ENCODE peak calls at places on chromosomes 6 and 20, in eight cellular contexts. E, I, K, T, R, M, D and J are unnamed samples.

GRCh38 chr6:166959906-166960608 is 3.7 kb upstream of the RNASET2 start:
- DNase-seq in E (no peak), I (no peak), K (no peak), T (no peak), R (no peak), M (no peak), D (no peak), J (no peak)

GRCh38 chr6:84976516-84977420 is 212.4 kb upstream of the TBX18 start:
- DNase-seq in E (no peak), I (no peak), K (no peak), T (peak), R (no peak), M (no peak), D (no peak), J (no peak)

GRCh38 chr20:4444404-4444803 is 277.3 kb upstream of the PRND start:
- DNase-seq in E (no peak), I (no peak), K (no peak), T (peak), R (no peak), M (no peak), D (no peak), J (no peak)

GRCh38 chr6:2044192-2044591 is 201.2 kb downstream of the GMDS start:
- DNase-seq in E (no peak), I (no peak), K (no peak), T (no peak), R (no peak), M (no peak), D (no peak), J (no peak)

GRCh38 chr6:144265061-144265357 is 20.1 kb upstream of the UTRN start:
- DNase-seq in E (no peak), I (no peak), K (no peak), T (peak), R (no peak), M (no peak), D (no peak), J (no peak)

GRCh38 chr6:142030115-142030619 is 102.6 kb upstream of the GJE1 start:
- DNase-seq in E (no peak), I (no peak), K (peak), T (peak), R (no peak), M (no peak), D (no peak), J (no peak)

GRCh38 chr20:23078351-23078993 is 7.7 kb downstream of the CD93 start:
- DNase-seq in E (no peak), I (no peak), K (no peak), T (peak), R (no peak), M (no peak), D (no peak), J (no peak)

GRCh38 chr6:80872194-80872950 is 765.9 kb downstream of the BCKDHB start:
- DNase-seq in E (no peak), I (no peak), K (no peak), T (peak), R (no peak), M (no peak), D (no peak), J (no peak)

GRCh38 chr6:36443951-36444428 is 1.2 kb downstream of the KCTD20 start:
- DNase-seq in E (no peak), I (no peak), K (peak), T (peak), R (peak), M (no peak), D (no peak), J (no peak)

GRCh38 chr6:75602164-75602896 is 650 bp downstream of the SENP6 start:
- DNase-seq in E (peak), I (peak), K (peak), T (peak), R (no peak), M (peak), D (peak), J (peak)

GRCh38 chr6:3383525-3383924 is 73.3 kb downstream of the SLC22A23 start:
- DNase-seq in E (no peak), I (no peak), K (no peak), T (peak), R (no peak), M (no peak), D (peak), J (no peak)

GRCh38 chr20:59790388-59790787 is 143.0 kb downstream of the SYCP2 start:
- DNase-seq in E (no peak), I (no peak), K (no peak), T (no peak), R (no peak), M (no peak), D (no peak), J (no peak)

GRCh38 chr6:136717297-136717990 is 74.8 kb downstream of the MAP3K5 start:
- DNase-seq in E (no peak), I (no peak), K (peak), T (peak), R (no peak), M (no peak), D (no peak), J (no peak)

GRCh38 chr6:5998741-5999687 is 7.7 kb downstream of the NRN1 start:
- DNase-seq in E (no peak), I (no peak), K (no peak), T (no peak), R (no peak), M (no peak), D (no peak), J (no peak)

GRCh38 chr6:152380993-152381898 is 255.9 kb downstream of the SYNE1 start:
- DNase-seq in E (peak), I (no peak), K (no peak), T (peak), R (no peak), M (no peak), D (peak), J (no peak)

GRCh38 chr6:51711876-51712275 is 375.5 kb downstream of the PKHD1 start:
- DNase-seq in E (no peak), I (no peak), K (no peak), T (no peak), R (no peak), M (no peak), D (no peak), J (no peak)